ENCODE peak calls at places on chromosomes 2 and 18, in four cellular contexts. F, P, V and C are unnamed samples.

GRCh38 chr2:165905854-165906253 is 47.7 kb downstream of the TTC21B start:
- DNase-seq in F (no peak), P (no peak), V (no peak), C (no peak)

GRCh38 chr2:30661173-30662107 is 145.8 kb downstream of the CAPN13 start:
- DNase-seq in F (no peak), P (no peak), V (no peak), C (no peak)

GRCh38 chr2:58336416-58336815 is 95.3 kb upstream of the FANCL start:
- DNase-seq in P (no peak), F (no peak), V (no peak), C (no peak)

GRCh38 chr2:24359701-24360049 is 661 bp downstream of the ITSN2 start:
- DNase-seq in V (peak), F (peak), P (no peak), C (peak)

GRCh38 chr2:85162746-85163301 is 29.6 kb downstream of the TCF7L1 start:
- DNase-seq in F (peak), P (no peak), V (no peak), C (no peak)

GRCh38 chr2:177667626-177668025 is 275.1 kb downstream of the AGPS start:
- DNase-seq in F (no peak), P (no peak), V (no peak), C (no peak)

GRCh38 chr18:8882632-8883408 is 177.5 kb downstream of the MTCL1 start:
- DNase-seq in F (no peak), V (peak), P (no peak), C (no peak)

GRCh38 chr18:35942661-35943060 is 29.8 kb upstream of the RMP24 start:
- DNase-seq in P (no peak), V (no peak), F (no peak), C (no peak)

GRCh38 chr2:174635747-174636399 is 38.3 kb upstream of the WIPF1 start:
- DNase-seq in P (no peak), V (no peak), F (no peak), C (no peak)

GRCh38 chr2:217645891-217646290 is 356.9 kb downstream of the TNS1 start:
- DNase-seq in V (no peak), P (no peak), F (no peak), C (no peak)

GRCh38 chr2:64639691-64640090 is 14.0 kb downstream of the SERTAD2 start:
- DNase-seq in P (no peak), F (no peak), V (no peak), C (no peak)

GRCh38 chr18:74271656-74272055 is 20.1 kb downstream of the CYB5A start:
- DNase-seq in V (no peak), F (no peak), P (no peak), C (no peak)

GRCh38 chr2:199405241-199405640 is 52.5 kb downstream of the SATB2 start:
- DNase-seq in F (no peak), V (no peak), P (no peak), C (no peak)

GRCh38 chr2:40348665-40349064 is 103.2 kb downstream of the SLC8A1 start:
- DNase-seq in P (peak), V (no peak), F (no peak), C (no peak)

GRCh38 chr2:154195644-154196221 is 324.0 kb downstream of the GALNT13 start:
- DNase-seq in P (no peak), V (no peak), F (no peak), C (no peak)

GRCh38 chr2:7405861-7406715 is 488.9 kb downstream of the RNF144A start:
- DNase-seq in V (no peak), F (no peak), P (no peak), C (no peak)

GRCh38 chr2:9205963-9206948 is at the start of gene ASAP2:
- DNase-seq in F (peak), V (peak), P (no peak), C (peak)

GRCh38 chr2:206855585-206856433 is 83.5 kb upstream of the CPO start:
- DNase-seq in V (no peak), P (no peak), F (no peak), C (no peak)

GRCh38 chr2:42010743-42011298 is 37.0 kb upstream of the PKDCC start:
- DNase-seq in F (no peak), V (no peak), P (peak), C (no peak)

GRCh38 chr2:33900610-33901009 is 301.5 kb upstream of the FAM98A start:
- DNase-seq in F (no peak), P (no peak), V (no peak), C (no peak)

GRCh38 chr2:239157766-239158165 is 243.1 kb downstream of the HDAC4 start:
- DNase-seq in P (no peak), F (peak), V (no peak), C (no peak)

GRCh38 chr2:214604861-214605260 is 194.0 kb downstream of the VWC2L start:
- DNase-seq in V (no peak), F (no peak), P (peak), C (no peak)

GRCh38 chr2:14543284-14543683 is 89.2 kb upstream of the LRATD1 start:
- DNase-seq in F (no peak), P (no peak), V (no peak), C (no peak)